ENCODE peak calls at places on chromosome 20, in five cellular contexts. W is retinal pigment epithelial cell; K is activated naive CD4-positive, alpha-beta T cell treated with Interleukin-2 at 50 U/mL for 16 hours; A is HL-60; D is KG1. O is an unnamed sample.

GRCh38 chr20:48875914-48876240 is 45.6 kb upstream of the ARFGEF2 start:
- DNase-seq in W (no peak), K (no peak), A (peak; percentile 22), D (no peak), O (no peak)

GRCh38 chr20:9256359-9256758 is 187.5 kb downstream of the PLCB4 start:
- DNase-seq in W (no peak), K (no peak), A (no peak), D (no peak), O (no peak)

GRCh38 chr20:37901667-37902503 is 1.0 kb upstream of the VSTM2L start:
- DNase-seq in W (no peak), K (no peak), A (peak; percentile 28), D (no peak), O (no peak)

GRCh38 chr20:10647471-10647870 is 26.3 kb downstream of the JAG1 start:
- DNase-seq in W (no peak), K (no peak), A (peak; percentile 9), D (no peak), O (no peak)

GRCh38 chr20:50144362-50144761 is 9.2 kb downstream of the PEDS1 start:
- DNase-seq in W (peak; percentile 56), K (no peak), A (peak; percentile 80), D (no peak), O (peak; percentile 67)

GRCh38 chr20:58173930-58174707 is 54.3 kb downstream of the ANKRD60 start:
- DNase-seq in W (no peak), K (no peak), A (no peak), D (no peak), O (no peak)

GRCh38 chr20:46814366-46815232 is 80.0 kb upstream of the EYA2 start:
- DNase-seq in W (peak; percentile 50), K (no peak), A (no peak), D (no peak), O (no peak)

GRCh38 chr20:57190536-57191265 is 75.7 kb downstream of the BMP7 start:
- DNase-seq in W (no peak), K (no peak), A (no peak), D (no peak), O (no peak)

GRCh38 chr20:48893374-48893773 is 28.1 kb upstream of the ARFGEF2 start:
- DNase-seq in W (no peak), K (no peak), A (no peak), D (no peak), O (no peak)